ENCODE peak calls at places on chromosomes 2 and 18, in seven cellular contexts. T, G, O, H, C, S and F are unnamed samples.

GRCh38 chr2:40279001-40279400 is 172.9 kb downstream of the SLC8A1 start:
- DNase-seq in O (no peak), S (no peak), H (no peak), C (no peak), G (no peak), T (no peak), F (no peak)

GRCh38 chr18:50986360-50987087 is 18.7 kb downstream of the ELAC1 start:
- DNase-seq in H (no peak), T (no peak), G (no peak), O (no peak), S (no peak), C (no peak), F (no peak)

GRCh38 chr2:205390866-205391265 is 291.4 kb upstream of the NRP2 start:
- DNase-seq in S (no peak), C (no peak), G (no peak), H (no peak), T (no peak), O (no peak), F (no peak)

GRCh38 chr18:22523481-22523880 is 105.8 kb upstream of the CTAGE1 start:
- DNase-seq in G (no peak), C (no peak), S (no peak), O (no peak), T (no peak), H (no peak), F (no peak)

GRCh38 chr2:240149943-240150784 is 9.7 kb upstream of the OTOS start:
- DNase-seq in T (no peak), C (no peak), S (peak), O (no peak), G (peak), H (no peak), F (peak)

GRCh38 chr2:205511221-205511620 is 171.1 kb upstream of the NRP2 start:
- DNase-seq in G (no peak), S (no peak), C (no peak), T (no peak), H (peak), O (no peak), F (no peak)

GRCh38 chr2:128282976-128283810 is 35.5 kb downstream of the HS6ST1 start:
- DNase-seq in S (no peak), O (no peak), G (no peak), H (no peak), T (no peak), C (no peak), F (no peak)

GRCh38 chr2:108585446-108585845 is 51.2 kb downstream of the LIMS1 start:
- DNase-seq in T (no peak), S (no peak), G (no peak), C (peak), O (no peak), H (no peak), F (no peak)

GRCh38 chr2:143936758-143937562 is 583.0 kb downstream of the ZEB2 start:
- DNase-seq in O (peak), G (peak), S (no peak), T (peak), H (no peak), C (peak), F (peak)

GRCh38 chr2:237459741-237460174 is 27.3 kb upstream of the MLPH start:
- DNase-seq in T (no peak), S (no peak), G (peak), H (no peak), O (no peak), C (no peak), F (no peak)

GRCh38 chr2:23402205-23402740 is 17.3 kb downstream of the KLHL29 start:
- DNase-seq in O (no peak), C (no peak), S (no peak), G (no peak), T (no peak), H (no peak), F (no peak)

GRCh38 chr2:16077601-16078000 is 137.3 kb downstream of the MYCN start:
- DNase-seq in T (no peak), G (no peak), S (no peak), O (no peak), C (no peak), H (no peak), F (no peak)

GRCh38 chr18:70464343-70465114 is 175.7 kb downstream of the SOCS6 start:
- DNase-seq in T (peak), H (no peak), O (no peak), C (peak), S (peak), G (peak), F (peak)

GRCh38 chr2:240199133-240199870 is 58.8 kb upstream of the OTOS start:
- DNase-seq in G (no peak), S (no peak), O (peak), C (no peak), H (no peak), T (no peak), F (no peak)

GRCh38 chr2:54666131-54666637 is 57.3 kb upstream of the EML6 start:
- DNase-seq in H (peak), S (no peak), T (peak), C (peak), G (peak), O (no peak), F (no peak)

GRCh38 chr2:127575941-127576432 is 40.5 kb downstream of the MYO7B start:
- DNase-seq in T (peak), O (no peak), H (no peak), S (no peak), G (no peak), C (no peak), F (no peak)

GRCh38 chr2:157785866-157786662 is 90.1 kb downstream of the ACVR1 start:
- DNase-seq in T (no peak), S (no peak), G (no peak), H (no peak), C (no peak), O (no peak), F (no peak)

GRCh38 chr2:219416233-219416598 is 2.0 kb upstream of the DES start:
- DNase-seq in T (no peak), G (no peak), O (no peak), S (no peak), C (no peak), H (no peak), F (no peak)

GRCh38 chr2:31138037-31138962 is at the start of gene GALNT14:
- DNase-seq in O (peak), H (no peak), S (peak), C (peak), T (peak), G (peak), F (peak)

GRCh38 chr18:10140928-10141327 is 227.1 kb downstream of the VAPA start:
- DNase-seq in C (no peak), S (peak), H (no peak), O (no peak), T (no peak), G (peak), F (no peak)

GRCh38 chr2:228067309-228067708 is 114.2 kb downstream of the SPHKAP start:
- DNase-seq in T (no peak), H (no peak), S (no peak), O (no peak), C (no peak), G (no peak), F (no peak)

GRCh38 chr2:13884271-13884976 is 748.1 kb upstream of the LRATD1 start:
- DNase-seq in O (no peak), H (no peak), S (no peak), G (no peak), C (no peak), T (no peak), F (no peak)

GRCh38 chr2:237682901-237683670 is 55.7 kb downstream of the LRRFIP1 start:
- DNase-seq in T (no peak), C (no peak), H (no peak), S (peak), G (no peak), O (no peak), F (no peak)

GRCh38 chr2:120749506-120750431 is 14.1 kb downstream of the GLI2 start:
- DNase-seq in T (peak), S (peak), C (no peak), O (no peak), H (peak), G (no peak), F (peak)

GRCh38 chr2:127003028-127003800 is 103.7 kb downstream of the BIN1 start:
- DNase-seq in C (no peak), O (no peak), S (no peak), G (no peak), T (no peak), H (no peak), F (no peak)

GRCh38 chr2:233711312-233712008 is 1.2 kb upstream of the UGT1A5 start:
- DNase-seq in O (peak), T (peak), H (no peak), G (peak), C (peak), S (peak), F (peak)

GRCh38 chr2:176508984-176509383 is 239.7 kb downstream of the MTX2 start:
- DNase-seq in S (no peak), G (no peak), H (no peak), O (no peak), T (no peak), C (no peak), F (no peak)

GRCh38 chr2:85878719-85879390 is 9.9 kb downstream of the ST3GAL5 start:
- DNase-seq in S (no peak), O (no peak), G (no peak), T (no peak), H (no peak), C (no peak), F (no peak)

GRCh38 chr2:187509667-187510417 is 44.4 kb downstream of the TFPI start:
- DNase-seq in O (no peak), S (no peak), T (no peak), G (no peak), C (no peak), H (no peak), F (no peak)

GRCh38 chr2:102138331-102138730 is 4.2 kb upstream of the IL1R1 start:
- DNase-seq in G (no peak), O (no peak), T (no peak), S (no peak), C (no peak), H (no peak), F (no peak)

GRCh38 chr2:237315881-237316225 is 98.1 kb downstream of the COL6A3 start:
- DNase-seq in T (no peak), S (no peak), G (no peak), C (no peak), H (no peak), O (no peak), F (no peak)

GRCh38 chr2:8997108-8997507 is 6.4 kb downstream of the MBOAT2 start:
- DNase-seq in S (peak), H (no peak), C (no peak), O (no peak), T (no peak), G (no peak), F (no peak)

GRCh38 chr2:239370876-239371725 is 29.7 kb downstream of the HDAC4 start:
- DNase-seq in H (no peak), O (no peak), T (no peak), C (no peak), S (no peak), G (no peak), F (no peak)

GRCh38 chr18:79903071-79903635 is 48.3 kb downstream of the SLC66A2 start:
- DNase-seq in O (no peak), S (no peak), H (no peak), T (peak), C (peak), G (no peak), F (no peak)

GRCh38 chr2:55169915-55170314 is 62.2 kb downstream of the CLHC1 start:
- DNase-seq in O (no peak), H (no peak), S (no peak), G (no peak), C (no peak), T (no peak), F (no peak)

GRCh38 chr18:24009651-24010333 is 4.8 kb upstream of the TTC39C start:
- DNase-seq in H (no peak), C (no peak), S (no peak), O (no peak), T (no peak), G (no peak), F (no peak)
- TF ChIP-seq CTCF in H (no peak), C (no peak), S (no peak), O (no peak), T (no peak), G (no peak), F (no peak)

GRCh38 chr2:148998162-148998830 is 40.2 kb upstream of the LYPD6B start:
- DNase-seq in H (no peak), G (no peak), O (no peak), S (no peak), T (no peak), C (no peak), F (no peak)
- TF ChIP-seq CTCF in H (no peak), G (no peak), O (no peak), S (no peak), T (no peak), C (no peak), F (no peak)

GRCh38 chr2:35871672-35872071 is 483.9 kb upstream of the CRIM1 start:
- DNase-seq in H (no peak), T (no peak), O (no peak), S (no peak), G (peak), C (no peak), F (no peak)
- TF ChIP-seq CTCF in H (peak), T (no peak), O (no peak), S (no peak), G (peak), C (no peak), F (no peak)

DNA sequence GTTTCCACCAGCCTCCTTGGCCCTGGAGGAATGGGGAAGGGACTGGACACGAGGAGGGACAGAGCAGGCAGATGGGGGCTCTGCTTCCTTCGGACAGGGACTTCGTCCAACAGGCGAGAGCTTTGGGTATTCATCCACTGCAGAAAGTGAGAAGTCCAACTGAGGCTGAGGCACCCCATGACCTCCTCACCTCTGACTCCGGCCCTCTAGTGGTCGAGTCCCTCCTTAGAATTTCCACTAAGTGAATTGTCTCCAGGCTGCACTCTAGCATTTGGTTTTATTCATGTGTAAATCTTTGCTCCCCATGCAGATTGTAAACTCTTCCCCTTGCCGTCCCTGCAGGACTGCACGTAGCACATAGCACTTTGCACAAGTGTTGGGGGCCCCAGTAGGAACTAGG is 75.6 kb downstream of the TMEM247 start:
- DNase-seq in S (no peak), C (no peak), H (no peak), O (no peak), T (no peak), G (no peak), F (no peak)
- TF ChIP-seq CTCF in S (no peak), C (no peak), H (no peak), O (no peak), T (no peak), G (peak), F (peak)

GRCh38 chr2:152759290-152760072 is 41.1 kb downstream of the ARL6IP6 start:
- DNase-seq in G (no peak), H (no peak), S (no peak), O (no peak), C (no peak), T (no peak), F (no peak)

DNA sequence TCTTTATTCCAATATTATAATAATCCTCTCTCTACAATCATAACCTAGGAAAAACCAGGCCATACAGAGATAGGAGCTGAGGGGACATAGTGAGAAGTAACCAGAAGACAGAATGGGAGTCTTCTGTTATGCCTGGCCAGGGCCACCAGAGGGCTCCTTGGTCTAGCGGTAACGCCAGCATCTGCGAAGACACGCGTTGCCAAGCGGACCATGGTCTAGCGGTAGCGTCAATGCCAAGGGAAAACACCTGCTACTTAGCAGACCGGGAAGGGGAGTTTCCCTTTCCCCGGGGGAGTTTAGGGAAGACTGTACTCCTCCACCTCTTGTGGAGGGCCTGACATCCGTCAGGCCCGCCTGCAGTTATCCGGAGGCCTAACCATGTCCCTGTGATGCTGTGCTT is 36.6 kb downstream of the ARL6IP6 start:
- DNase-seq in H (no peak), T (no peak), O (no peak), C (no peak), G (peak), S (no peak), F (no peak)
- TF ChIP-seq CTCF in H (peak), T (peak), O (no peak), C (peak), G (peak), S (no peak), F (peak)

GRCh38 chr2:145007673-145008263 is 487.8 kb upstream of the ZEB2 start:
- DNase-seq in C (peak), S (no peak), T (peak), O (no peak), H (no peak), G (peak), F (no peak)

GRCh38 chr2:145012214-145012670 is 492.3 kb upstream of the ZEB2 start:
- DNase-seq in H (no peak), T (no peak), O (no peak), S (no peak), G (peak), C (no peak), F (no peak)

GRCh38 chr2:145010635-145011034 is 490.7 kb upstream of the ZEB2 start:
- DNase-seq in O (no peak), H (no peak), C (no peak), T (no peak), G (no peak), S (no peak), F (no peak)

GRCh38 chr2:145002624-145003023 is 482.7 kb upstream of the ZEB2 start:
- DNase-seq in C (no peak), S (no peak), T (no peak), G (no peak), H (no peak), O (no peak), F (no peak)

GRCh38 chr2:145006957-145007672 is 487.2 kb upstream of the ZEB2 start:
- DNase-seq in H (peak), C (peak), G (peak), T (peak), S (no peak), O (no peak), F (no peak)
- TF ChIP-seq CTCF in H (peak), C (no peak), G (no peak), T (no peak), S (no peak), O (no peak), F (no peak)

DNA sequence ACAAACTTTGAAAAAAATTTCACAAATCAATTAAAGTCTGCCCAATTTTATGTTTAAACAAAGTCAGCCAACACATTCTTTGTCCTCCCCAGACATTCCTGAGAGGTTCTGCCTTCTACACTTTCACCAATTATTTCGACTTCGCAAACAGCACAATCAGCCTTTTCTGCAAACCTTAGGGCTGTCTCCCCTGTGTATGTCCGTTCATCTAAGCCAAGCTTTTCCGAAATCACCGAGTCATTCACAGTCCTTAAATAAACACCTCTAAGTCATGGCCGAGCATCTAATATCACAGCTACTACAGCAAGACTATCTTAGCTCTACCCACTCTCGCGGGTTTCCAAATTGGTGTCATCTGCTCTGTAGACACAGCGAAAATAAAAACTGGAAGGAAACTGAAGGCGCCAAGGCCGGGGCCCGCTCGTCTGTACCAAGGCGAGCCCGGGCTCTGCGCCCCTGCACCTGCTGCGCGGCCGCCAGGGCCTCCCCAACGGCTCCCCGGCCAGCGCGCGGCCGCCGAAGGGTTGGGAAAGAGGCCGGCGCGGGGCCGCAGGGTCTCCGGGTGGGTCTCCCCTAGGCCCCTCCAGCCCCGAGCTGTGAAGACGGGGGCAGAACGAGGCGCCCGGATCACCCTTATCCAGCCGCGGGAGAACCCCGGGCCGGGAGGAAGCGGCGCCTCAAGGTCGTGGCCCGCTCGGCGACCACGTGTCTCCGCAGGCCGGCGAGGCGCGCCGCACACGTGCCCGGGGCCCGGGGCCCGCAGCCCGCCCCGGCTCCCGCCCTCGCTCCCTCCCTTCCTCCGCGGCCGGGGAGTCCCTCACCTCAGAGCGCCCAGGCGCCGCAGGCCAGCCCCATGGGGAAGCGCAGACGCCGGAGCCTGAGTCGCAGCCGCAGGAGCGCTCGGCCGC is 573 bp downstream of the ODC1 start:
- DNase-seq in O (no peak), S (peak), H (no peak), G (peak), T (no peak), C (no peak), F (peak)
- TF ChIP-seq CTCF in O (no peak), S (no peak), H (no peak), G (no peak), T (no peak), C (no peak), F (no peak)